ENCODE peak calls at places on chromosomes 5 and 9, in eight cellular contexts. One of them, this sample, is unnamed.

GRCh38 chr5:53642006-53642405 is 81.6 kb downstream of the NDUFS4 start:
- DNase-seq in vagina: no peak
- DNase-seq in psoas muscle: no peak
- DNase-seq in Peyer's patch: no peak
- DNase-seq in fibroblast of lung: peak; percentile 63
- DNase-seq in breast epithelium: no peak
- DNase-seq in neural progenitor cell: peak; percentile 3
- DNase-seq in thoracic aorta: no peak
- DNase-seq in this sample: no peak

GRCh38 chr5:77167695-77168111 is 42.8 kb upstream of the PDE8B start:
- DNase-seq in vagina: peak; percentile 90
- DNase-seq in psoas muscle: no peak
- DNase-seq in Peyer's patch: no peak
- DNase-seq in fibroblast of lung: peak; percentile 88
- DNase-seq in breast epithelium: no peak
- DNase-seq in neural progenitor cell: no peak
- DNase-seq in thoracic aorta: no peak
- DNase-seq in this sample: peak; percentile 72

GRCh38 chr5:74673011-74673790 is 11.8 kb upstream of the HEXB start:
- DNase-seq in vagina: no peak
- DNase-seq in psoas muscle: no peak
- DNase-seq in Peyer's patch: no peak
- DNase-seq in fibroblast of lung: peak; percentile 79
- DNase-seq in breast epithelium: no peak
- DNase-seq in neural progenitor cell: peak; percentile 45
- DNase-seq in thoracic aorta: no peak
- DNase-seq in this sample: no peak

GRCh38 chr9:88429595-88430430 is 41.6 kb downstream of the SPIN1 start:
- DNase-seq in vagina: no peak
- DNase-seq in psoas muscle: no peak
- DNase-seq in Peyer's patch: no peak
- DNase-seq in fibroblast of lung: peak; percentile 11
- DNase-seq in breast epithelium: no peak
- DNase-seq in neural progenitor cell: no peak
- DNase-seq in thoracic aorta: no peak
- DNase-seq in this sample: no peak

GRCh38 chr9:123011878-123012528 is 21.5 kb upstream of the GPR21 start:
- DNase-seq in vagina: no peak
- DNase-seq in psoas muscle: no peak
- DNase-seq in Peyer's patch: no peak
- DNase-seq in fibroblast of lung: peak; percentile 43
- DNase-seq in breast epithelium: no peak
- DNase-seq in neural progenitor cell: no peak
- DNase-seq in thoracic aorta: no peak
- DNase-seq in this sample: no peak

GRCh38 chr9:89038354-89039091 is 47.3 kb downstream of the S1PR3 start:
- DNase-seq in vagina: peak; percentile 85
- DNase-seq in psoas muscle: no peak
- DNase-seq in Peyer's patch: no peak
- DNase-seq in fibroblast of lung: peak; percentile 98
- DNase-seq in breast epithelium: no peak
- DNase-seq in neural progenitor cell: no peak
- DNase-seq in thoracic aorta: no peak
- DNase-seq in this sample: peak; percentile 85

GRCh38 chr9:840343-840742 is 1.2 kb upstream of the DMRT1 start:
- DNase-seq in vagina: no peak
- DNase-seq in psoas muscle: no peak
- DNase-seq in Peyer's patch: no peak
- DNase-seq in fibroblast of lung: no peak
- DNase-seq in breast epithelium: no peak
- DNase-seq in neural progenitor cell: peak; percentile 49
- DNase-seq in thoracic aorta: no peak
- DNase-seq in this sample: no peak

GRCh38 chr5:103774736-103775135 is 212.1 kb upstream of the NUDT12 start:
- DNase-seq in vagina: no peak
- DNase-seq in psoas muscle: no peak
- DNase-seq in Peyer's patch: no peak
- DNase-seq in fibroblast of lung: no peak
- DNase-seq in breast epithelium: no peak
- DNase-seq in neural progenitor cell: no peak
- DNase-seq in thoracic aorta: no peak
- DNase-seq in this sample: no peak

GRCh38 chr5:111706345-111706744 is 50.6 kb downstream of the NREP start:
- DNase-seq in vagina: no peak
- DNase-seq in psoas muscle: no peak
- DNase-seq in Peyer's patch: no peak
- DNase-seq in fibroblast of lung: no peak
- DNase-seq in breast epithelium: no peak
- DNase-seq in neural progenitor cell: no peak
- DNase-seq in thoracic aorta: no peak
- DNase-seq in this sample: no peak

GRCh38 chr9:61670616-61671015 is 480.8 kb downstream of the SPATA31A7 start:
- DNase-seq in vagina: peak; percentile 69
- DNase-seq in psoas muscle: no peak
- DNase-seq in Peyer's patch: no peak
- DNase-seq in fibroblast of lung: no peak
- DNase-seq in breast epithelium: no peak
- DNase-seq in neural progenitor cell: no peak
- DNase-seq in thoracic aorta: no peak
- DNase-seq in this sample: no peak

GRCh38 chr5:53303105-53303504 is 177.3 kb upstream of the FST start:
- DNase-seq in vagina: no peak
- DNase-seq in psoas muscle: no peak
- DNase-seq in Peyer's patch: no peak
- DNase-seq in fibroblast of lung: peak; percentile 87
- DNase-seq in breast epithelium: no peak
- DNase-seq in neural progenitor cell: no peak
- DNase-seq in thoracic aorta: no peak
- DNase-seq in this sample: peak; percentile 29

GRCh38 chr5:174514983-174515394 is 209.4 kb upstream of the MSX2 start:
- DNase-seq in vagina: no peak
- DNase-seq in psoas muscle: no peak
- DNase-seq in Peyer's patch: peak; percentile 67
- DNase-seq in fibroblast of lung: no peak
- DNase-seq in breast epithelium: no peak
- DNase-seq in neural progenitor cell: peak; percentile 26
- DNase-seq in thoracic aorta: no peak
- DNase-seq in this sample: no peak

GRCh38 chr5:73061593-73061992 is 58.8 kb upstream of the TMEM171 start:
- DNase-seq in vagina: no peak
- DNase-seq in psoas muscle: no peak
- DNase-seq in Peyer's patch: no peak
- DNase-seq in fibroblast of lung: no peak
- DNase-seq in breast epithelium: no peak
- DNase-seq in neural progenitor cell: no peak
- DNase-seq in thoracic aorta: no peak
- DNase-seq in this sample: no peak

GRCh38 chr5:42392917-42393316 is 30.3 kb upstream of the GHR start:
- DNase-seq in vagina: no peak
- DNase-seq in psoas muscle: no peak
- DNase-seq in Peyer's patch: no peak
- DNase-seq in fibroblast of lung: no peak
- DNase-seq in breast epithelium: no peak
- DNase-seq in neural progenitor cell: no peak
- DNase-seq in thoracic aorta: no peak
- DNase-seq in this sample: no peak

GRCh38 chr9:79512251-79512650 is 59.5 kb upstream of the TLE4 start:
- DNase-seq in vagina: no peak
- DNase-seq in psoas muscle: no peak
- DNase-seq in Peyer's patch: no peak
- DNase-seq in fibroblast of lung: no peak
- DNase-seq in breast epithelium: no peak
- DNase-seq in neural progenitor cell: no peak
- DNase-seq in thoracic aorta: no peak
- DNase-seq in this sample: no peak

GRCh38 chr5:73935719-73936118 is 309.7 kb downstream of the ARHGEF28 start:
- DNase-seq in vagina: no peak
- DNase-seq in psoas muscle: no peak
- DNase-seq in Peyer's patch: no peak
- DNase-seq in fibroblast of lung: no peak
- DNase-seq in breast epithelium: no peak
- DNase-seq in neural progenitor cell: no peak
- DNase-seq in thoracic aorta: no peak
- DNase-seq in this sample: no peak

DNA sequence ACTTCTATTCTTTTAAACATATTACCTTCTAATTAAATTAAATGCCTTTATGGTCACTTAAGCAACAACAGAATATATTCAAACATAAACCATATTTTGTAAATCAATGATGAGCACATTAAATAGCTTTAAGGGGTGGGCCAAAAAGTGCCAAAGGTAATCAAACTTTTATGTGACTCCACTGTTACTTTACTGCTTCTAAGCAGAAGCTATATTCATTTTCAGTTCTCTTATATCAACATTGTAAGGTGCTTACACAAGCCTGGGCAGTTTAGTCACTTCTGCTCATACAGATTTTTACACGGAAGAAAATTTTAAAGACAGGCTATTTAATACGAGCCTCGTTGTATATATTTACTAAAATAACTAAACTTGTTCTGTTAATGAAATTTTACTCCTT is 30.0 kb downstream of the RFX3 start:
- DNase-seq in vagina: no peak
- DNase-seq in psoas muscle: no peak
- DNase-seq in Peyer's patch: no peak
- DNase-seq in fibroblast of lung: no peak
- DNase-seq in breast epithelium: no peak
- DNase-seq in neural progenitor cell: no peak
- DNase-seq in thoracic aorta: no peak
- DNase-seq in this sample: no peak
- H3K27ac ChIP-seq in vagina: no peak overlapping the region
- H3K27ac ChIP-seq in psoas muscle: peak overlapping the region; percentile 71
- H3K27ac ChIP-seq in Peyer's patch: no peak overlapping the region
- H3K27ac ChIP-seq in fibroblast of lung: no peak overlapping the region
- H3K27ac ChIP-seq in breast epithelium: no peak overlapping the region
- H3K27ac ChIP-seq in neural progenitor cell: no peak overlapping the region
- H3K27ac ChIP-seq in thoracic aorta: no peak overlapping the region
- H3K27ac ChIP-seq in this sample: no peak overlapping the region

GRCh38 chr9:99433095-99433494 is 211.0 kb downstream of the SEC61B start:
- DNase-seq in vagina: no peak
- DNase-seq in psoas muscle: no peak
- DNase-seq in Peyer's patch: no peak
- DNase-seq in fibroblast of lung: no peak
- DNase-seq in breast epithelium: no peak
- DNase-seq in neural progenitor cell: no peak
- DNase-seq in thoracic aorta: no peak
- DNase-seq in this sample: no peak

GRCh38 chr9:99431103-99431502 is 209.0 kb downstream of the SEC61B start:
- DNase-seq in vagina: no peak
- DNase-seq in psoas muscle: no peak
- DNase-seq in Peyer's patch: no peak
- DNase-seq in fibroblast of lung: peak; percentile 58
- DNase-seq in breast epithelium: no peak
- DNase-seq in neural progenitor cell: no peak
- DNase-seq in thoracic aorta: no peak
- DNase-seq in this sample: no peak

GRCh38 chr9:99436636-99437035 is 214.6 kb downstream of the SEC61B start:
- DNase-seq in vagina: no peak
- DNase-seq in psoas muscle: no peak
- DNase-seq in Peyer's patch: no peak
- DNase-seq in fibroblast of lung: no peak
- DNase-seq in breast epithelium: no peak
- DNase-seq in neural progenitor cell: no peak
- DNase-seq in thoracic aorta: no peak
- DNase-seq in this sample: no peak

GRCh38 chr9:99432075-99432474 is 210.0 kb downstream of the SEC61B start:
- DNase-seq in vagina: no peak
- DNase-seq in psoas muscle: no peak
- DNase-seq in Peyer's patch: no peak
- DNase-seq in fibroblast of lung: no peak
- DNase-seq in breast epithelium: no peak
- DNase-seq in neural progenitor cell: no peak
- DNase-seq in thoracic aorta: no peak
- DNase-seq in this sample: no peak

DNA sequence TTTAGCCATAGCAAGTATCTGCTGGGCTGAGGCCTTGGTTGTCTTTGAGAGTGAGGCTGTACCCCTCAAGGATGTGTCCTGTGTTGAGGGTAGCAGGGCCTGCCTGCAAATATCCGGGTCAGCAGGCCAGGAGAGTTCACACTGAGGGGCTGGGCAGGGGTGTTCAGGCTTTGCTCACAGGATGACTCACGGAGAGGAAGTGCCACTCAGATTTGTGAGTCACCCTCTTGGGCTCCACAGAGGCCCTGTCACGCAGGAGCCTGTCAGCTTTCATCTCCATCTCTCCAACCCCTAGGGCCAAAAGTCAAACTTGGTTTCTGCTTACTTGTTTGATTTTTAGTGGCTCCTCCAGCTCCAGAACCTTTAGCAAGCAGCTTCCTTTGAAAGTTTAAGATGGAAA is 211.5 kb downstream of the SEC61B start:
- DNase-seq in vagina: no peak
- DNase-seq in psoas muscle: peak; percentile 55
- DNase-seq in Peyer's patch: no peak
- DNase-seq in fibroblast of lung: peak; percentile 89
- DNase-seq in breast epithelium: no peak
- DNase-seq in neural progenitor cell: no peak
- DNase-seq in thoracic aorta: peak; percentile 12
- DNase-seq in this sample: no peak
- H3K27ac ChIP-seq in vagina: peak overlapping the region; percentile 50
- H3K27ac ChIP-seq in psoas muscle: peak overlapping the region; percentile 23
- H3K27ac ChIP-seq in Peyer's patch: no peak overlapping the region
- H3K27ac ChIP-seq in fibroblast of lung: peak overlapping the region; percentile 77
- H3K27ac ChIP-seq in breast epithelium: no peak overlapping the region
- H3K27ac ChIP-seq in neural progenitor cell: no peak overlapping the region
- H3K27ac ChIP-seq in thoracic aorta: no peak overlapping the region
- H3K27ac ChIP-seq in this sample: no peak overlapping the region

GRCh38 chr9:101443358-101443757 is 7.8 kb upstream of the ALDOB start:
- DNase-seq in vagina: no peak
- DNase-seq in psoas muscle: peak; percentile 72
- DNase-seq in Peyer's patch: peak; percentile 75
- DNase-seq in fibroblast of lung: no peak
- DNase-seq in breast epithelium: no peak
- DNase-seq in neural progenitor cell: no peak
- DNase-seq in thoracic aorta: no peak
- DNase-seq in this sample: no peak
- H3K27ac ChIP-seq in vagina: no peak overlapping the region
- H3K27ac ChIP-seq in psoas muscle: no peak overlapping the region
- H3K27ac ChIP-seq in Peyer's patch: peak overlapping the region; percentile 90
- H3K27ac ChIP-seq in fibroblast of lung: no peak overlapping the region
- H3K27ac ChIP-seq in breast epithelium: no peak overlapping the region
- H3K27ac ChIP-seq in neural progenitor cell: no peak overlapping the region
- H3K27ac ChIP-seq in thoracic aorta: no peak overlapping the region
- H3K27ac ChIP-seq in this sample: no peak overlapping the region

DNA sequence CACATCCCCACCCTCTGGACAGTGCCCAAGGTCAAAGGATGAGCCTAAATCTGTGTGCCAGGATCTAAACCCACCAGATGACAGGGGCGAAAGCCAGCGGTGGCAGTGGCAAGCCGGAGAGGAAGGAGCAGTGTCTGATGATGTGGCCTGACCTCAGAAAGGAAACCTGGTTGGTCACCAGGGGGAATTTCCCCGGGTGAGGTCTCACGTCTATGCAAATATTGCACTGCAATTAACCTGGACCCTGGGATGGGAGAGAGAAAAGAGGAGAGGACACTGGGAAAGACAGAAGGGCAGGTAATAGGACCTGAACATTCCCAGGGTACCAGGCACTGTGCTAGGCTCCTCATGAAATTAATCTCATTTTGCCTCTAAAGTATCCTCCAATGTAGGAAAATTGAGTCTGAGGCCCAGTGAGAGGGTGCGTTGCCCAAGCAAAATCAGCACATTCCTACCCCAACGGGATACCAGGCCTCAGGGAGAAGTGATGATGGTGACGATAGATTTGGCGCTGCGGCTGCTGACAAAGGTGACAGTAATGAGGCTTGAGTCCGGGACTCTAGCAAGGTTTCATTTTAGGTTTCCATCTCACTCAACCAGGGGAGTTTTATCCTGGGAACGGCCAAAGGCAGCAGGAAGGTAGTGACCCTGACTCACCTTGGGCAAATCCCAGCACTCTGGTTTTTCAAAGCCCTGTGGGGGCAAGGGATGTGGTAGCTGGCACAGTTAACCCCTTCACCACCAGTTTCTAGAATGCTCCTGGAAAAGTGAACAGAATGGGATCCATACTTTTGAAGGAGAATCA is 13.4 kb upstream of the TNIP1 start:
- DNase-seq in vagina: no peak
- DNase-seq in psoas muscle: no peak
- DNase-seq in Peyer's patch: peak; percentile 67
- DNase-seq in fibroblast of lung: no peak
- DNase-seq in breast epithelium: no peak
- DNase-seq in neural progenitor cell: no peak
- DNase-seq in thoracic aorta: no peak
- DNase-seq in this sample: no peak
- H3K27ac ChIP-seq in vagina: peak overlapping the region; percentile 59
- H3K27ac ChIP-seq in psoas muscle: peak overlapping the region; percentile 76
- H3K27ac ChIP-seq in Peyer's patch: peak overlapping the region; percentile 90
- H3K27ac ChIP-seq in fibroblast of lung: peak overlapping the region; percentile 76
- H3K27ac ChIP-seq in breast epithelium: peak overlapping the region; percentile 87
- H3K27ac ChIP-seq in neural progenitor cell: no peak overlapping the region
- H3K27ac ChIP-seq in thoracic aorta: peak overlapping the region; percentile 68
- H3K27ac ChIP-seq in this sample: peak overlapping the region; percentile 89

This sample was measured in AG04450.